ENCODE peak calls at places on chromosome 13, in nine cellular contexts. X is upper lobe of right lung, W is cardiac fibroblast, I is GM20000, N is AG04450, T is transverse colon, B is fibroblast of the aortic adventitia, M is lower leg skin, P is astrocyte of the spinal cord. L is an unnamed sample.

GRCh38 chr13:111115841-111116500 is 861 bp downstream of the ARHGEF7 start:
- DNase-seq in X (no peak), W (peak), I (peak), N (peak), T (peak), B (peak), M (peak), P (peak), L (peak)

GRCh38 chr13:46667687-46668281 is 114.8 kb downstream of the LRCH1 start:
- DNase-seq in X (no peak), W (no peak), I (peak), N (no peak), T (no peak), B (peak), M (no peak), P (peak), L (no peak)

GRCh38 chr13:113414335-113414734 is 39.0 kb downstream of the ADPRHL1 start:
- DNase-seq in X (no peak), W (no peak), I (no peak), N (no peak), T (no peak), B (no peak), M (no peak), P (no peak), L (no peak)

GRCh38 chr13:30429721-30430694 is 7.7 kb downstream of the UBE2L5 start:
- DNase-seq in X (no peak), W (peak), I (no peak), N (peak), T (no peak), B (peak), M (no peak), P (peak), L (no peak)

GRCh38 chr13:97851269-97851668 is 102.2 kb upstream of the IPO5 start:
- DNase-seq in X (no peak), W (no peak), I (no peak), N (no peak), T (no peak), B (peak), M (no peak), P (no peak), L (no peak)

GRCh38 chr13:92716749-92717148 is 509.9 kb upstream of the GPC6 start:
- DNase-seq in X (no peak), W (peak), I (no peak), N (no peak), T (no peak), B (peak), M (no peak), P (peak), L (no peak)

GRCh38 chr13:37869756-37870488 is at the start of gene TRPC4:
- DNase-seq in X (peak), W (peak), I (no peak), N (no peak), T (peak), B (peak), M (no peak), P (peak), L (peak)

GRCh38 chr13:111372651-111373425 is 52.4 kb downstream of the TEX29 start:
- DNase-seq in X (no peak), W (no peak), I (no peak), N (no peak), T (no peak), B (no peak), M (no peak), P (no peak), L (no peak)

GRCh38 chr13:113669871-113670341 is 2.9 kb downstream of the GRK1 start:
- DNase-seq in X (peak), W (no peak), I (no peak), N (no peak), T (peak), B (no peak), M (peak), P (no peak), L (peak)

GRCh38 chr13:110285991-110286923 is 20.7 kb downstream of the COL4A1 start:
- DNase-seq in X (no peak), W (no peak), I (no peak), N (no peak), T (no peak), B (no peak), M (peak), P (no peak), L (no peak)

GRCh38 chr13:111893071-111893606 is 173.8 kb upstream of the SOX1 start:
- DNase-seq in X (no peak), W (no peak), I (no peak), N (no peak), T (no peak), B (no peak), M (peak), P (no peak), L (no peak)

GRCh38 chr13:71785361-71785760 is 81.6 kb downstream of the DACH1 start:
- DNase-seq in X (no peak), W (no peak), I (no peak), N (no peak), T (no peak), B (no peak), M (no peak), P (no peak), L (no peak)

GRCh38 chr13:101706651-101707050 is 254.2 kb downstream of the ITGBL1 start:
- DNase-seq in X (no peak), W (peak), I (no peak), N (peak), T (peak), B (peak), M (no peak), P (peak), L (no peak)

GRCh38 chr13:46606915-46607413 is 54.0 kb downstream of the LRCH1 start:
- DNase-seq in X (no peak), W (no peak), I (no peak), N (no peak), T (no peak), B (no peak), M (no peak), P (no peak), L (no peak)

GRCh38 chr13:79779761-79780160 is 298.8 kb downstream of the NDFIP2 start:
- DNase-seq in X (no peak), W (peak), I (no peak), N (no peak), T (peak), B (peak), M (no peak), P (peak), L (no peak)

GRCh38 chr13:48580185-48580803 is 47.4 kb upstream of the RCBTB2 start:
- DNase-seq in X (no peak), W (peak), I (no peak), N (peak), T (peak), B (peak), M (peak), P (peak), L (peak)

GRCh38 chr13:98571955-98572662 is 4.8 kb downstream of the STK24 start:
- DNase-seq in X (no peak), W (peak), I (no peak), N (no peak), T (peak), B (peak), M (no peak), P (peak), L (peak)

GRCh38 chr13:93004919-93005318 is 221.7 kb upstream of the GPC6 start:
- DNase-seq in X (no peak), W (peak), I (no peak), N (no peak), T (no peak), B (peak), M (no peak), P (no peak), L (no peak)

GRCh38 chr13:24176351-24177101 is 16.0 kb downstream of the SPATA13 start:
- DNase-seq in X (no peak), W (no peak), I (no peak), N (no peak), T (no peak), B (peak), M (no peak), P (no peak), L (no peak)

GRCh38 chr13:99103536-99103935 is 97.1 kb upstream of the UBAC2 start:
- DNase-seq in X (no peak), W (no peak), I (no peak), N (no peak), T (no peak), B (no peak), M (no peak), P (no peak), L (peak)

GRCh38 chr13:89969996-89970709 is 1377.3 kb upstream of the MIR17HG start:
- DNase-seq in X (no peak), W (peak), I (no peak), N (no peak), T (no peak), B (no peak), M (no peak), P (peak), L (no peak)

GRCh38 chr13:110030394-110030928 is 244.1 kb upstream of the IRS2 start:
- DNase-seq in X (no peak), W (no peak), I (no peak), N (no peak), T (no peak), B (no peak), M (no peak), P (no peak), L (no peak)

GRCh38 chr13:62320731-62321130 is 905.1 kb upstream of the PCDH20 start:
- DNase-seq in X (no peak), W (no peak), I (no peak), N (no peak), T (no peak), B (no peak), M (no peak), P (no peak), L (no peak)

GRCh38 chr13:62321895-62322294 is 906.2 kb upstream of the PCDH20 start:
- DNase-seq in X (no peak), W (no peak), I (no peak), N (no peak), T (no peak), B (no peak), M (no peak), P (no peak), L (no peak)

GRCh38 chr13:62324842-62325241 is 909.2 kb upstream of the PCDH20 start:
- DNase-seq in X (no peak), W (no peak), I (no peak), N (no peak), T (no peak), B (no peak), M (no peak), P (no peak), L (no peak)

GRCh38 chr13:62321139-62321538 is 905.5 kb upstream of the PCDH20 start:
- DNase-seq in X (no peak), W (no peak), I (no peak), N (no peak), T (no peak), B (no peak), M (no peak), P (no peak), L (no peak)

DNA sequence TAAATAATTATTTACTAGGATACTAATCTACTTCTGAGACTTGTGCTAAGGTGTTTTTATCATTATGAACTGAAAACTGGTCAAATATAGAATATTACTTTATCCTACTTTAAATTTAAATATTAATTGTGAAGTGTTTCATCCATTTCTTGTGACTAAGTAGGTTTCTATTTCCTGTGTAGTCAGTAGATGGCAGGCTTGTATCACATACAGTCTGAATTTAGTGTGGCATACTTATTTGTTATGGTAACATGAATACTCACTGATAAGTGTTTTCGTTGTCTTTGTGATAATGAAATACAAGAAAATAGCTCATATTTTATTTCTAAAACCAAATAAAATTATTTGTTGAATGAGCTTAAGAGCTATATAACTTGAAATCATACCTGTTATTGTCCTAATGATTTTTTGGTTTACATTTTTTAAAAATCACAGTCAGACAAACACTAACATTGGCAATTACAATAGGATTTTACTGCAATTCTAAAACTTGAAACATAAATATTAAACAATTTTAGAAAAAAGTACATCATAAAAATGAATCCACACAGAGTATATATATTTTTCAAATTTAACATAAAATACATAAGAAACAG is 904.6 kb upstream of the PCDH20 start:
- DNase-seq in X (no peak), W (peak), I (peak), N (peak), T (no peak), B (peak), M (no peak), P (peak), L (no peak)
- TF ChIP-seq CTCF in X (peak), W (peak), I (peak), N (peak), T (no peak), B (no peak), M (no peak), P (peak), L (peak)

DNA sequence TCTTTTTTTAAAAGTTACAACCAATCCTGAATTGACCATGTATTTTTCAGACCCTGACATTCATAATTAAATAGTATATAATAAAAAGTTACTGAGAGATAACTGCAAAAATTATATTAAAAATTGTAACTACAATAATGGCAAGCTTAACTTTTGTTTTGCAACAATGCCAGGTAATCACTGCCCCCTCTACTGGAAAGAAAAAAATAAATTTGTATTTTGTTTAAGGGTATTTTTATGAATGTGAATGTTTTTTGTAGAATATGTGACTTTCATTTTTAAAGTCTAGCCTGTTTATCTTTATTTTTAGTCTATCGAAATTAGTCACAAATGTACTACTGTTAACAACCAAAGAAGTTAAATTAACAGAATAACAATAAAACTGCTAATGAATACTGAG is 21.7 kb downstream of the MRPS31 start:
- DNase-seq in X (no peak), W (peak), I (no peak), N (no peak), T (no peak), B (peak), M (no peak), P (no peak), L (no peak)
- TF ChIP-seq CTCF in X (no peak), W (no peak), I (no peak), N (peak), T (no peak), B (peak), M (no peak), P (peak), L (no peak)

DNA sequence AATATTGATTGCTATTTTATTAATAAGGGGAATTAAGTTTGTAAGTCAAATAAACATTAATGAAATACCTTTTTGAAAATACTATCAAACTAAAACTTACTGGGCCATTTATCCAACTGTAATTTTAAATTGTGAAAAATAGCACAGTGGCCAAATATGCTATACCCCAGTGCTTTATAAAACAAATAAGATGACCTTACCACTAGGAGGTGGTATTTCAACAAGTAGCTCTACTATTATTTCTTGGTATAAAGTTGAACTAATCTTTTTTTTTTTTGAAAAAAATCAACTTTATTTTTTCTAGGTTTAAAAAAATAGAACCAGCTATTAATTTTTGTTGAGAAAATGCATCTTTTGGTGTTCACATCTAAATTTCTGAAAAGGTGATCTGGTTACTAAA is 14.7 kb downstream of the LACC1 start:
- DNase-seq in X (no peak), W (no peak), I (no peak), N (no peak), T (no peak), B (no peak), M (no peak), P (no peak), L (no peak)
- TF ChIP-seq CTCF in X (peak), W (peak), I (no peak), N (peak), T (no peak), B (peak), M (no peak), P (peak), L (peak)

GRCh38 chr13:66492479-66492878 is 737.7 kb downstream of the PCDH9 start:
- DNase-seq in X (no peak), W (no peak), I (no peak), N (no peak), T (no peak), B (no peak), M (no peak), P (no peak), L (no peak)
- TF ChIP-seq CTCF in X (no peak), W (peak), I (no peak), N (no peak), T (no peak), B (no peak), M (no peak), P (no peak), L (peak)

DNA sequence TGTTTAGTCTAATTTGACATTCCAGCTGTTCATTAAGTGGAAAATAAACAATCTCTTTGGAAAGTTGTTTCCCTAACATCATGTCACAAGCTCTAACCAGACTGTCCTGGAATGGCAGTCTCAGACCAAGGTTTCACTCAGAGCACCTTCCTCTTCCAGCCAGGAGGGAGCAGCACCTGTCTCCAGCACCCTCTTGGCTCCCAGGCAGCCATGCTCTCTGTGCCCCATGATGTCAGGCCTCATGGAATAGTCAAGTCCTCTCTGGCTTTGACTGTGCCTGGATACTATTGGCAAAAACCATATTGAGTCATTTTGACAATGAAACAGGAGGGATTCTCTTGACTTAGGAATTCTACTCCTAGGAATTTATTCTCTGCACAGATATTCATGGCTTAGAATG is 171.4 kb downstream of the OXGR1 start:
- DNase-seq in X (no peak), W (peak), I (peak), N (no peak), T (peak), B (peak), M (no peak), P (no peak), L (peak)
- TF ChIP-seq CTCF in X (peak), W (peak), I (peak), N (no peak), T (peak), B (peak), M (no peak), P (peak), L (no peak)

L was measured in glutamatergic neuron.